ENCODE peak calls at places on chromosome 6, in nine cellular contexts. P is vagina, K is AG10803, A is epithelial cell of proximal tubule, B is SK-N-SH, G is HFF-Myc, C is testis, M is heart left ventricle, Y is lower leg skin. R is an unnamed sample.

GRCh38 chr6:75532521-75532920 is 38.9 kb upstream of the FILIP1 start:
- DNase-seq in P (no peak), K (peak), A (no peak), B (no peak), G (peak), C (no peak), M (no peak), Y (no peak), R (no peak)

GRCh38 chr6:21099338-21100314 is 493.9 kb upstream of the SOX4 start:
- DNase-seq in P (no peak), K (no peak), A (no peak), B (no peak), G (no peak), C (no peak), M (no peak), Y (no peak), R (no peak)

GRCh38 chr6:28769626-28770402 is 154.0 kb downstream of the TRIM27 start:
- DNase-seq in P (no peak), K (peak), A (peak), B (no peak), G (no peak), C (no peak), M (no peak), Y (no peak), R (no peak)

GRCh38 chr6:157512081-157512682 is 131.2 kb downstream of the ZDHHC14 start:
- DNase-seq in P (no peak), K (no peak), A (no peak), B (no peak), G (no peak), C (no peak), M (no peak), Y (no peak), R (no peak)

GRCh38 chr6:75748743-75749538 is at the start of gene MYO6:
- DNase-seq in P (no peak), K (peak), A (no peak), B (peak), G (no peak), C (peak), M (peak), Y (peak), R (no peak)

GRCh38 chr6:37137201-37137880 is 32.6 kb upstream of the PIM1 start:
- DNase-seq in P (no peak), K (peak), A (peak), B (peak), G (peak), C (no peak), M (no peak), Y (no peak), R (peak)

GRCh38 chr6:20605581-20605980 is 71.3 kb downstream of the CDKAL1 start:
- DNase-seq in P (no peak), K (peak), A (peak), B (no peak), G (no peak), C (no peak), M (no peak), Y (no peak), R (no peak)

GRCh38 chr6:106910999-106911949 is 63.3 kb downstream of the CD24 start:
- DNase-seq in P (no peak), K (no peak), A (no peak), B (no peak), G (no peak), C (no peak), M (no peak), Y (no peak), R (no peak)

GRCh38 chr6:167090171-167090570 is 32.7 kb upstream of the CCR6 start:
- DNase-seq in P (no peak), K (no peak), A (no peak), B (no peak), G (no peak), C (no peak), M (no peak), Y (no peak), R (no peak)

GRCh38 chr6:19245656-19246055 is 591.5 kb upstream of the ID4 start:
- DNase-seq in P (no peak), K (no peak), A (no peak), B (no peak), G (no peak), C (no peak), M (no peak), Y (no peak), R (no peak)

GRCh38 chr6:141539617-141540016 is 593.1 kb upstream of the GJE1 start:
- DNase-seq in P (no peak), K (no peak), A (no peak), B (no peak), G (no peak), C (no peak), M (no peak), Y (no peak), R (no peak)

GRCh38 chr6:156647440-156647839 is 129.7 kb upstream of the ARID1B start:
- DNase-seq in P (no peak), K (no peak), A (no peak), B (peak), G (no peak), C (no peak), M (no peak), Y (no peak), R (no peak)

GRCh38 chr6:155077331-155077730 is 82.2 kb downstream of the TIAM2 start:
- DNase-seq in P (no peak), K (peak), A (no peak), B (no peak), G (no peak), C (no peak), M (no peak), Y (no peak), R (no peak)

GRCh38 chr6:113732384-113732966 is 124.7 kb upstream of the MARCKS start:
- DNase-seq in P (no peak), K (peak), A (no peak), B (peak), G (peak), C (peak), M (peak), Y (no peak), R (no peak)

GRCh38 chr6:5469101-5469846 is 208.0 kb downstream of the FARS2 start:
- DNase-seq in P (no peak), K (no peak), A (no peak), B (no peak), G (no peak), C (no peak), M (no peak), Y (no peak), R (no peak)

GRCh38 chr6:87197547-87197946 is 42.2 kb downstream of the ZNF292 start:
- DNase-seq in P (no peak), K (no peak), A (no peak), B (no peak), G (no peak), C (peak), M (no peak), Y (no peak), R (no peak)

GRCh38 chr6:144190593-144190992 is 40.3 kb downstream of the STX11 start:
- DNase-seq in P (no peak), K (peak), A (peak), B (no peak), G (peak), C (no peak), M (peak), Y (no peak), R (no peak)

DNA sequence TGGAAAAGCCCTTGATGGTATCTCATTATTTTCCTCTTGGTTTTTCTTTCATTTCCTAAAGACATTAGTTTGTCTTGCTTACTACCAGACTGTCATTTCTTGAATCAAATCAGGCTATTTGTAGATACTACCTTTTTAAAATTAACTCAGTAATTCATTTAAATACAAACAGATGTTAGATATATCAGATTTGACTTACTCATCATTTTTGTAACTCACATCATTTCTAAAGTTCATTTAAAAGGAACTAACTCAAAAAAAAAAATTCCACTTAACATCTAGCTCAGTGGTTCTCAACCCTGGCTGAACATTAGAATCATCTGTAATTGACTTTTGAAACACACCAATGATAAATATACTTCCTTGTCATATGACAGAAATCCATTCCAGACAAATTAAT is 48.2 kb upstream of the TINAG start:
- DNase-seq in P (no peak), K (no peak), A (no peak), B (no peak), G (no peak), C (no peak), M (no peak), Y (no peak), R (no peak)
- H3K4me3 ChIP-seq in P (no peak), K (no peak), A (no peak), B (no peak), G (no peak), C (no peak), M (no peak), Y (no peak), R (no peak)

GRCh38 chr6:124881898-124882579 is 80.2 kb upstream of the RNF217 start:
- DNase-seq in P (no peak), K (peak), A (no peak), B (no peak), G (no peak), C (no peak), M (no peak), Y (no peak), R (no peak)

GRCh38 chr6:124879110-124879991 is 82.9 kb upstream of the RNF217 start:
- DNase-seq in P (no peak), K (no peak), A (no peak), B (no peak), G (no peak), C (no peak), M (no peak), Y (no peak), R (no peak)

GRCh38 chr6:124885171-124885570 is 77.1 kb upstream of the RNF217 start:
- DNase-seq in P (no peak), K (no peak), A (no peak), B (no peak), G (no peak), C (no peak), M (no peak), Y (no peak), R (no peak)

GRCh38 chr6:124879992-124880355 is 82.3 kb upstream of the RNF217 start:
- DNase-seq in P (no peak), K (no peak), A (no peak), B (no peak), G (no peak), C (no peak), M (no peak), Y (no peak), R (no peak)

DNA sequence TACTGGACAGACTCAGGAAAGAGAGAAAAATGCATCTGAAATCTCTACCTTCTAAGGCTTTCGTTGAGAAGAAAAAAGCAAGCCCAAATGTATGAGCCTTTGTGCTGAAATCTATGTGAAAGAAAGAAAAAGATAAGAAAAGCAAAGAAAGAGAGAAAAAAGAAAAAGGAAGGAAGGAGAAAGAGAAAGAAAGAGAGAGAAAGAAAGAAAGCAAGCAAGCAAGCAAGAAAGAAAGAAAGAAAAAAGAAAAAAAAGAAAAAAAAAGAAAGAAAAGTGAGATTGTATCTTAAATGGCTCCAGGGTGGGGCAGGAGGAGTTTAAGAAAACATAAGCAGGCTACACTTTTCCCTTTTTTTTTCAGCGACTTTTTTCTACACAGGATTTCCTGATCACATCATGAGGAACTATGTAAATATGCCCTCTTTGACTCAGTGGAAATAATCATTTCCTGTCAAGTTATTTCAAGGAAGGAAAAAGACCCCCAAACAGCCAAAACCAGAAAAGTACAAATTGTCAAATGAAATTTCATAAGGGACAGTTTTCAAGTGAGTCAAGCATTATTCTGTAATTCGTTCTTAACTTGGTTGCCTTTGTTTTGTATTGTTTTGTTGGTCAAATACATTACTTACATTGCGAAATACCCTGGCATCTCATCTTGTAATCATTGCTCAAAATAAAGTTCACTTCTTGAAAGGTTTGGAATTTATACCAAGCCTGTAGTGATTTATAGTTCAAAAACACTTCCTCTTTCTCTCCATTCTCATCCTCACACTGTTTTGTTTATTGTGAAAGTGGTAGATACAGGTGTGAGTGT is 79.5 kb upstream of the RNF217 start:
- DNase-seq in P (no peak), K (peak), A (peak), B (no peak), G (no peak), C (no peak), M (no peak), Y (no peak), R (no peak)
- H3K4me3 ChIP-seq in P (no peak), K (no peak), A (no peak), B (no peak), G (no peak), C (no peak), M (no peak), Y (no peak), R (no peak)

DNA sequence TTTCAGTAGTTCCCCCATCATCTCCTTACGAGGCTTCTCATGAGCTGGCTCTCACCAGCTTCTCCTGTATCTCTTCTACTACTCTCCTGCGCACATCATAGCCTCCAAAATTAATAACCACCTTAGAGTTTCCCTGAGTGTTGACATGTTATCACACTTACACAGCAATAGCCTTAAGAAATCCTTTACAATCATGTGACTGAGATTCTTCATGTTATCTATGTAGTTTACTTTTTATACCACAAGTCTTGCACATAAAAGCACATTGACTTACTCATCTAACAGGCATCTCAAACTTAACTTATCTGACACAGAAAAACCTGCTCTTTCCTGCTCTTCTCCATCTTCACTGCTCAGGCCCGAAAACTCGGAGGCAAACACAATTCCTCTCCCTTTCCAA is 103.7 kb upstream of the TAB2 start:
- DNase-seq in P (no peak), K (no peak), A (no peak), B (no peak), G (no peak), C (no peak), M (no peak), Y (no peak), R (no peak)
- H3K4me3 ChIP-seq in P (no peak), K (no peak), A (no peak), B (no peak), G (no peak), C (no peak), M (no peak), Y (no peak), R (no peak)

DNA sequence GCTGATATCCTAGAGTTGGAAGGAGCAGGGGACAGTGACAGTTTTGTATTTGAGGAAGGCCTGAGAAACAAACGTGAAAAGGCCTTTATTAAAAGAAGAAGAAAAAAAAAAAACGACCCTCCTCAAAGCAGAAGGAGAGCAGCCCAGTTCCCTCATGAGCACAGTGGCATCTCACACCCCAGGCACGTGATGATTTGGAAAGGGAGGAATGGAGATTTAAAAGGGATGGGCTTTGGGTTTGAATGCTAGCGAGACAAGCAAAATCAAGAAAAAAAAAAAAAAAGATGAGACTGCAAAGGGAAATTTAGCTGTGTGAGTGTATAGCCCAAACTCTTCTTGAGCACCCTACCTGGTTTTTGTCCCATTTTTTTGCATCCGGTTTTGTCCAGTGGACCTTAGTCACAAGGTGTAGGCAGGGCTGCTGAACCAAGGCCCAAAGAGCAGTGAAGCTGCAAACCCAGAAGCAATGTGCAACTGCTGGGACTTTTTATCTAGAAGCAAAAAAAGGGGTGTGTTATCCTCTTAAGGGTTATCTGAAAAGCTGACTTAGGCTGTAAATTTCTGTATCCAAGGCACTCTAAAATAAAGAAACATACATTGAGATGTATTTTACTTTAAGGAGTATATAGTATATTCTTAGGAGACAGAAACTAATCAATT is 54.5 kb upstream of the RREB1 start:
- DNase-seq in P (no peak), K (no peak), A (no peak), B (no peak), G (no peak), C (no peak), M (no peak), Y (no peak), R (no peak)
- H3K4me3 ChIP-seq in P (no peak), K (no peak), A (no peak), B (no peak), G (no peak), C (peak), M (no peak), Y (no peak), R (peak)

GRCh38 chr6:81233990-81234389 is 518.5 kb downstream of the TENT5A start:
- DNase-seq in P (no peak), K (no peak), A (no peak), B (peak), G (no peak), C (no peak), M (no peak), Y (no peak), R (no peak)

GRCh38 chr6:81226957-81227356 is 525.5 kb downstream of the TENT5A start:
- DNase-seq in P (no peak), K (no peak), A (no peak), B (peak), G (no peak), C (no peak), M (no peak), Y (no peak), R (no peak)

GRCh38 chr6:81228912-81229540 is 523.5 kb downstream of the TENT5A start:
- DNase-seq in P (no peak), K (peak), A (no peak), B (peak), G (peak), C (no peak), M (no peak), Y (no peak), R (no peak)
- H3K4me3 ChIP-seq in P (no peak), K (peak), A (no peak), B (no peak), G (no peak), C (no peak), M (no peak), Y (no peak), R (no peak)

R was measured in keratinocyte.